ENCODE peak calls at places on chromosomes 6 and 20, in eight cellular contexts. M, K, B, A, H, D, W and Q are unnamed samples.

GRCh38 chr6:36150283-36150682 is 20.0 kb downstream of the MAPK13 start:
- DNase-seq in H (no peak), K (no peak), W (no peak), M (no peak), A (no peak), D (no peak), B (no peak), Q (no peak)

GRCh38 chr20:53408728-53409157 is 184.9 kb downstream of the ZNF217 start:
- DNase-seq in M (no peak), W (no peak), K (no peak), D (peak), H (no peak), B (no peak), A (no peak), Q (no peak)

GRCh38 chr6:148999921-149000589 is 253.2 kb downstream of the UST start:
- DNase-seq in A (peak), H (no peak), D (peak), K (no peak), M (no peak), W (no peak), B (no peak), Q (no peak)

GRCh38 chr6:32176476-32177181 is 745 bp upstream of the AGPAT1 start:
- DNase-seq in A (no peak), W (no peak), B (no peak), H (no peak), K (no peak), D (no peak), M (no peak), Q (no peak)

GRCh38 chr6:112014483-112014882 is 39.4 kb upstream of the CCN6 start:
- DNase-seq in W (no peak), H (no peak), A (no peak), B (no peak), K (no peak), D (no peak), M (no peak), Q (no peak)

GRCh38 chr6:113526553-113526952 is 330.6 kb upstream of the MARCKS start:
- DNase-seq in B (no peak), H (no peak), W (no peak), D (no peak), M (no peak), K (no peak), A (peak), Q (no peak)

GRCh38 chr6:104973404-104973803 is 16.5 kb downstream of the LIN28B start:
- DNase-seq in B (no peak), A (no peak), H (no peak), W (no peak), M (no peak), D (no peak), K (no peak), Q (no peak)

GRCh38 chr20:4854502-4854901 is 132.8 kb downstream of the PRND start:
- DNase-seq in H (no peak), M (no peak), D (no peak), B (no peak), K (no peak), A (no peak), W (no peak), Q (no peak)

GRCh38 chr6:38517005-38517404 is 122.7 kb downstream of the BTBD9 start:
- DNase-seq in D (peak), A (no peak), W (no peak), M (peak), B (no peak), K (no peak), H (no peak), Q (no peak)

GRCh38 chr6:134757911-134758361 is 192.0 kb downstream of the ALDH8A1 start:
- DNase-seq in H (no peak), W (no peak), A (no peak), D (peak), M (no peak), K (no peak), B (no peak), Q (no peak)

GRCh38 chr20:25040438-25040831 is 17.5 kb downstream of the ACSS1 start:
- DNase-seq in H (no peak), D (no peak), B (no peak), M (no peak), K (no peak), A (peak), W (no peak), Q (no peak)

GRCh38 chr6:37920667-37921066 is 101.1 kb downstream of the ZFAND3 start:
- DNase-seq in M (peak), B (no peak), A (no peak), K (no peak), W (peak), D (peak), H (no peak), Q (no peak)

GRCh38 chr20:14963262-14963663 is 625.9 kb upstream of the FLRT3 start:
- DNase-seq in K (no peak), H (no peak), W (peak), D (peak), A (no peak), B (no peak), M (no peak), Q (no peak)

GRCh38 chr6:75882734-75883133 is 133.7 kb downstream of the MYO6 start:
- DNase-seq in W (no peak), D (no peak), H (no peak), A (no peak), B (no peak), M (no peak), K (no peak), Q (no peak)

GRCh38 chr6:14472964-14473363 is 355.4 kb downstream of the CD83 start:
- DNase-seq in D (no peak), W (no peak), H (no peak), A (no peak), K (no peak), M (no peak), B (no peak), Q (no peak)

GRCh38 chr6:154509421-154510143 is 903 bp downstream of the CNKSR3 start:
- DNase-seq in H (peak), M (no peak), A (no peak), D (peak), W (no peak), K (no peak), B (no peak), Q (no peak)

GRCh38 chr6:82818727-82819126 is 246.9 kb downstream of the UBE3D start:
- DNase-seq in M (no peak), W (no peak), A (no peak), B (no peak), H (no peak), D (no peak), K (no peak), Q (no peak)

GRCh38 chr20:47681977-47682812 is 103.1 kb downstream of the SULF2 start:
- DNase-seq in D (peak), A (no peak), B (no peak), M (no peak), H (no peak), K (no peak), W (no peak), Q (no peak)

GRCh38 chr6:33116881-33117711 is 41.3 kb downstream of the HLA-DPB1 start:
- DNase-seq in K (no peak), M (no peak), A (no peak), W (no peak), H (no peak), D (peak), B (no peak), Q (no peak)

GRCh38 chr6:12289655-12290489 is at the start of gene EDN1:
- DNase-seq in D (peak), B (peak), K (peak), M (peak), A (peak), W (peak), H (peak), Q (peak)

GRCh38 chr6:110195639-110196038 is 15.4 kb downstream of the CDC40 start:
- DNase-seq in K (no peak), B (no peak), D (no peak), W (no peak), H (no peak), M (no peak), A (no peak), Q (no peak)

GRCh38 chr6:73085362-73085975 is 139.8 kb downstream of the KHDC1L start:
- DNase-seq in M (no peak), W (no peak), K (no peak), H (no peak), A (no peak), B (no peak), D (peak), Q (no peak)

GRCh38 chr20:54172532-54172855 is 1.3 kb downstream of the CYP24A1 start:
- DNase-seq in M (peak), D (no peak), H (no peak), A (no peak), K (peak), B (no peak), W (no peak), Q (no peak)

GRCh38 chr6:90860822-90861601 is 274.1 kb upstream of the MAP3K7 start:
- DNase-seq in W (no peak), K (no peak), A (no peak), M (peak), D (peak), H (peak), B (no peak), Q (peak)

GRCh38 chr20:19531446-19531845 is 226.6 kb upstream of the RIN2 start:
- DNase-seq in D (no peak), W (no peak), M (no peak), A (no peak), B (no peak), H (no peak), K (no peak), Q (no peak)

GRCh38 chr6:5138995-5139827 is 54.1 kb downstream of the PPP1R3G start:
- DNase-seq in K (peak), W (no peak), M (no peak), D (no peak), B (no peak), A (no peak), H (no peak), Q (no peak)

GRCh38 chr6:131960371-131961133 is 9.4 kb upstream of the CCN2 start:
- DNase-seq in H (no peak), B (no peak), A (no peak), D (no peak), W (no peak), M (no peak), K (no peak), Q (no peak)

GRCh38 chr6:133951881-133952814 is 876 bp upstream of the TBPL1 start:
- DNase-seq in K (peak), D (peak), H (peak), A (peak), W (peak), M (peak), B (peak), Q (peak)

GRCh38 chr6:20700375-20700774 is 166.1 kb downstream of the CDKAL1 start:
- DNase-seq in B (no peak), A (no peak), H (no peak), M (peak), W (no peak), D (no peak), K (no peak), Q (no peak)

GRCh38 chr20:4835244-4836177 is 113.8 kb downstream of the PRND start:
- DNase-seq in A (peak), H (no peak), B (no peak), K (no peak), M (no peak), W (no peak), D (peak), Q (no peak)

GRCh38 chr6:157106487-157106886 is 216.8 kb downstream of the TMEM242 start:
- DNase-seq in K (no peak), B (no peak), H (no peak), D (peak), W (peak), A (no peak), M (no peak), Q (no peak)

GRCh38 chr6:20367716-20368485 is 33.8 kb upstream of the E2F3 start:
- DNase-seq in K (no peak), A (no peak), W (no peak), H (no peak), D (no peak), B (no peak), M (no peak), Q (no peak)

GRCh38 chr6:159908535-159908934 is 17.7 kb downstream of the MAS1 start:
- DNase-seq in B (no peak), M (no peak), K (no peak), A (no peak), H (no peak), W (no peak), D (no peak), Q (no peak)

GRCh38 chr20:59776626-59777320 is 156.7 kb downstream of the SYCP2 start:
- DNase-seq in D (no peak), M (no peak), K (no peak), B (no peak), W (no peak), A (no peak), H (no peak), Q (no peak)

GRCh38 chr6:166924531-166924930 is 31.8 kb downstream of the RNASET2 start:
- DNase-seq in H (no peak), M (no peak), A (no peak), K (no peak), B (no peak), D (no peak), W (no peak), Q (no peak)

GRCh38 chr6:160177220-160177619 is 55.6 kb downstream of the SLC22A1 start:
- DNase-seq in B (no peak), H (no peak), D (peak), K (no peak), W (no peak), M (no peak), A (no peak), Q (no peak)

GRCh38 chr6:142926494-142927273 is 18.3 kb downstream of the HIVEP2 start:
- DNase-seq in H (peak), D (peak), W (peak), K (no peak), M (no peak), B (peak), A (peak), Q (peak)

GRCh38 chr6:159608961-159609673 is 83.9 kb downstream of the SOD2 start:
- DNase-seq in A (no peak), B (peak), W (peak), K (peak), H (peak), M (peak), D (peak), Q (peak)